ENCODE peak calls at places on chromosomes 12 and 14, in ten cellular contexts. V is spleen, L is brain microvascular endothelial cell, F is tibial nerve, Q is K562, B is adrenal gland, E is heart left ventricle, O is cardiac muscle cell, N is uterus, S is upper lobe of right lung. M is an unnamed sample. For H3K27me3, the result is how much of the 10 kb centered on the place peaks cover.

GRCh38 chr14:101562659-101563351 is 1.5 kb downstream of the DIO3 start:
- DNase-seq in V (peak), F (no peak), L (no peak), E (no peak), N (no peak), B (no peak), S (no peak), Q (no peak), O (no peak), M (no peak)

GRCh38 chr12:662541-663292 is 528 bp downstream of the NINJ2 start:
- DNase-seq in E (no peak), Q (no peak), B (no peak), N (no peak), S (no peak), F (no peak), L (no peak), V (no peak), O (peak), M (no peak)

GRCh38 chr14:56487090-56487667 is 92.4 kb upstream of the TMEM260 start:
- DNase-seq in F (no peak), E (no peak), N (no peak), Q (no peak), B (no peak), L (no peak), V (no peak), O (peak), S (no peak), M (no peak)

GRCh38 chr12:119669744-119670472 is 2.0 kb downstream of the PRKAB1 start:
- DNase-seq in L (no peak), S (peak), F (no peak), O (no peak), N (no peak), E (no peak), Q (no peak), V (no peak), B (no peak), M (no peak)

GRCh38 chr12:94220804-94221203 is 72.4 kb downstream of the PLXNC1 start:
- DNase-seq in E (no peak), V (no peak), B (no peak), F (no peak), O (no peak), L (no peak), Q (no peak), S (no peak), N (no peak), M (no peak)

GRCh38 chr12:124524231-124524925 is 43.0 kb downstream of the NCOR2 start:
- DNase-seq in N (no peak), S (no peak), F (no peak), V (no peak), B (no peak), Q (no peak), E (no peak), L (peak), O (peak), M (no peak)

GRCh38 chr12:107584523-107584922 is 101.1 kb upstream of the PWP1 start:
- DNase-seq in F (no peak), N (no peak), V (no peak), B (no peak), S (no peak), Q (no peak), L (no peak), E (no peak), O (no peak), M (no peak)

GRCh38 chr14:103188691-103189480 is 65.6 kb downstream of the TNFAIP2 start:
- DNase-seq in L (no peak), N (peak), S (peak), V (no peak), F (no peak), B (peak), O (peak), Q (no peak), E (peak), M (peak)

GRCh38 chr12:6638305-6638704 is 2.5 kb upstream of the LPAR5 start:
- DNase-seq in Q (no peak), V (peak), L (no peak), S (no peak), E (peak), O (no peak), N (no peak), F (no peak), B (no peak), M (no peak)

GRCh38 chr12:55698241-55698955 is 9.3 kb downstream of the ITGA7 start:
- DNase-seq in O (no peak), Q (no peak), S (peak), F (no peak), V (peak), B (no peak), E (no peak), N (no peak), L (no peak), M (peak)

GRCh38 chr12:132610051-132610759 is at the start of gene LRCOL1:
- DNase-seq in V (no peak), B (no peak), N (no peak), O (peak), S (peak), L (peak), E (peak), Q (no peak), F (no peak), M (no peak)

GRCh38 chr12:43579240-43579639 is 27.2 kb upstream of the ADAMTS20 start:
- DNase-seq in L (no peak), S (no peak), V (no peak), Q (no peak), O (no peak), B (no peak), N (no peak), E (no peak), F (no peak), M (no peak)

GRCh38 chr14:75531660-75532317 is 9.5 kb downstream of the BATF start:
- DNase-seq in S (no peak), O (no peak), E (no peak), F (no peak), Q (no peak), V (no peak), L (no peak), B (no peak), N (no peak), M (no peak)

GRCh38 chr14:91323031-91323430 is 78.5 kb upstream of the GPR68 start:
- DNase-seq in E (no peak), N (no peak), S (no peak), L (no peak), F (no peak), Q (no peak), V (peak), O (no peak), B (no peak), M (no peak)

GRCh38 chr12:2813214-2813554 is 716 bp downstream of the ITFG2 start:
- DNase-seq in S (no peak), L (no peak), V (no peak), O (no peak), N (no peak), Q (no peak), E (no peak), B (no peak), F (no peak), M (no peak)

GRCh38 chr12:45703942-45704341 is 25.6 kb upstream of the ARID2 start:
- DNase-seq in B (no peak), E (no peak), S (no peak), O (no peak), L (no peak), Q (no peak), V (no peak), N (no peak), F (no peak), M (no peak)

GRCh38 chr12:30973830-30974229 is 47.3 kb downstream of the TSPAN11 start:
- DNase-seq in V (no peak), B (no peak), Q (no peak), O (no peak), S (no peak), F (no peak), N (no peak), E (no peak), L (no peak), M (no peak)

GRCh38 chr12:124480469-124481256 is 86.7 kb downstream of the NCOR2 start:
- DNase-seq in E (peak), Q (peak), N (peak), S (no peak), B (peak), V (peak), L (peak), O (peak), F (no peak), M (peak)

GRCh38 chr14:90815567-90815816 is 738 bp downstream of the TTC7B start:
- DNase-seq in Q (no peak), L (no peak), F (no peak), S (no peak), V (no peak), B (no peak), N (no peak), O (no peak), E (no peak), M (no peak)

GRCh38 chr14:92914087-92914656 is 8.8 kb upstream of the CHGA start:
- DNase-seq in Q (peak), S (no peak), E (peak), L (no peak), N (no peak), O (peak), V (no peak), F (no peak), B (no peak), M (no peak)

GRCh38 chr14:88962356-88962755 is 137.9 kb downstream of the TTC8 start:
- DNase-seq in F (no peak), O (peak), N (no peak), B (no peak), E (no peak), Q (no peak), V (no peak), S (no peak), L (no peak), M (no peak)

GRCh38 chr12:70267550-70267949 is 24.3 kb downstream of the CNOT2 start:
- DNase-seq in E (no peak), N (no peak), O (peak), B (no peak), Q (no peak), S (no peak), V (no peak), F (no peak), L (no peak), M (no peak)

GRCh38 chr12:113189361-113189760 is 3.8 kb downstream of the RITA1 start:
- DNase-seq in O (no peak), S (no peak), F (no peak), L (no peak), V (no peak), Q (no peak), E (no peak), N (no peak), B (no peak), M (no peak)

GRCh38 chr14:67728258-67728657 is 26.6 kb downstream of the RDH12 start:
- DNase-seq in L (no peak), N (no peak), O (no peak), B (no peak), Q (no peak), F (no peak), E (no peak), S (no peak), V (no peak), M (no peak)

GRCh38 chr14:68583527-68584275 is 209.2 kb downstream of the ZFP36L1 start:
- DNase-seq in S (peak), O (no peak), F (no peak), N (no peak), L (no peak), V (no peak), E (no peak), B (no peak), Q (no peak), M (no peak)

GRCh38 chr14:49692895-49693737 is at the start of gene KLHDC1:
- DNase-seq in L (peak), F (peak), N (peak), Q (peak), O (peak), V (peak), E (peak), B (peak), S (peak), M (peak)

GRCh38 chr12:56629459-56630179 is 507 bp downstream of the BAZ2A start:
- DNase-seq in E (no peak), B (peak), F (no peak), N (peak), O (peak), Q (peak), S (peak), V (no peak), L (no peak), M (no peak)

GRCh38 chr14:100528962-100529560 is 58.2 kb downstream of the BEGAIN start:
- DNase-seq in B (no peak), E (no peak), V (peak), N (no peak), O (no peak), Q (no peak), L (no peak), S (peak), F (no peak), M (no peak)

GRCh38 chr14:61474021-61474420 is 152.6 kb downstream of the PRKCH start:
- DNase-seq in B (no peak), E (no peak), F (no peak), V (no peak), N (no peak), L (no peak), O (no peak), Q (no peak), S (no peak), M (no peak)

DNA sequence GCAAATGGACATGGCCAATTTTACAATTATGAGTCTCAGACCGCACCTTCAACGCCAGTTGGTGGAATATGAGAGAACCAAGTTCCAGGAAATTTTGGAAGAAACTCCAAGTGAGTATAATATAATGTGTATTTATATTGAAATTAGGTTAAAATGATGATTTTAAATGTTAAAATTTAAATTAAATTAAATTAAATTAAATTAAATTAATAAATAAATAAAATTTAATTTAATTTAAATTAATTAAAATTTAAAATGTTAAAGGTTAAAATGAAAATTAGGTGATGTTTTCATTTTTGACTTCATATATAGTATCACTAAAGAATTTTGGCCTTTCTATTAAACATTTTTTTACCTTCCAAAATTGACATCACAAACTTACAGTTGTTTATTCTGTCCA is 21.0 kb downstream of the TCP11L2 start:
- DNase-seq in Q (no peak), S (no peak), F (no peak), V (no peak), N (no peak), B (no peak), L (no peak), E (no peak), O (no peak), M (no peak)
- H3K27me3 ChIP-seq in Q (under half), S (under half), F (under half), V (under half), N (under half), B (under half), L (under half), E (under half), O (under half), M (under half)

GRCh38 chr12:48681738-48682532 is at the start of gene KANSL2:
- DNase-seq in V (peak), N (peak), L (peak), F (peak), B (peak), O (peak), S (peak), Q (peak), E (peak), M (peak)

GRCh38 chr12:48680861-48681260 is 1.2 kb downstream of the KANSL2 start:
- DNase-seq in O (no peak), S (no peak), Q (no peak), L (no peak), F (no peak), B (no peak), V (no peak), E (no peak), N (no peak), M (no peak)

GRCh38 chr12:48681416-48681737 is 661 bp downstream of the KANSL2 start:
- DNase-seq in S (no peak), V (no peak), N (no peak), E (no peak), O (peak), L (peak), B (no peak), Q (no peak), F (peak), M (no peak)

GRCh38 chr12:48678561-48679185 is 3.4 kb downstream of the KANSL2 start:
- DNase-seq in L (no peak), E (no peak), Q (no peak), B (no peak), N (no peak), V (no peak), O (peak), S (no peak), F (no peak), M (no peak)

DNA sequence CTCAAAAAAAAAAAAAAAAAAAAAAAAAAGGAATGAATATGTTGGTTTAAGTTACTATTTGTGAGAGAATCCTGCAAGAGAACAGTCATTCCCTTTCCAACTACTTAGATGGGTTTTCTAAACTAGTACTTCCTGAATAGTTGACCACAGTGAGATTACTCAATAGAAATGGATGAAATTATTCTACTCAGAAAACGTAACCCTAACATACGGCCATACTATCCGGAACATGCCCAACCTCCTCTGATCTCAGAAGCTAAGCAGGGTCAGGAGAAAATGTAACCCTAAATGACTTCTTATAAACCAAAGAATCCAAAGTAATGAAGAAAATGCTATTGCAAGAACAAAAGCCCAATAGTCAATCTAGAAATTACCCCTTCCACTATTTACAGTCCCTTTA is 4.3 kb downstream of the KANSL2 start:
- DNase-seq in F (no peak), L (no peak), O (peak), S (no peak), E (no peak), Q (no peak), N (no peak), V (no peak), B (no peak), M (no peak)
- TF ChIP-seq CTCF in F (no peak), L (no peak), O (no peak), S (no peak), E (no peak), Q (no peak), N (no peak), V (no peak), B (no peak), M (no peak)

GRCh38 chr12:128959931-128960330 is 106.7 kb downstream of the GLT1D1 start:
- DNase-seq in L (no peak), B (no peak), Q (no peak), S (no peak), O (no peak), E (no peak), F (no peak), V (no peak), N (no peak), M (no peak)
- H3K27me3 ChIP-seq in L (under half), B (under half), Q (under half), S (under half), O (under half), E (under half), F (under half), V (under half), N (under half), M (under half)

DNA sequence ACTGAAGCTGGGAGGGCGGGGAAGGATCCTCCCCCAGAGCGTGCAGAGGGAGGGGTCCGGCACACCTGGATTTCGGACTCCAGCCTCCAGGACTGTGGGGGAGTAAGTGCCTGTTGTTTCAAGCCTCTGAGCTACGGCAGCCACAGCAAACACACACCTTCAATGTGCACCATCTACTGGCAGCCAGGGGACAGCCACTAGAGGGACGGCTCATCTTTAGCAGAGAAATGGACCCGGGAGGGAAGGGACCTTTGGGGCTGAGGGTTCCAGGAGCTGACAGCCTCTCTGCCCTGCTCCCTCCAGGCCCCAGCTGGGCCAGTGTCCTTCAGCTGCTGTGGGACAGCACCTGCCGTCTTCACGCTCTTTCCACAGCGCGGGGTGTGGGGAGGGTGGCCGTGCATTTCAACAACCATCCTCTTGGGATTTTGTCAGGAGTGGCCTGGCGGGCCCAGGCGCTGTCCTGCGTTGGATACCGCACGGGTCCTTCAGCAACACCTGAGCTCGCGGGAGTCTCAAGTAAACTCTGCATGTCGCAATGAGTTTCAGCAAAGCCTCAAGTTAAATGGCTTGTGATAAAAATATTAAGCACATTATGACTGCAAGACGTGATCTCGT is 209.2 kb upstream of the C14orf180 start:
- DNase-seq in Q (no peak), O (no peak), F (no peak), S (no peak), B (peak), L (no peak), E (peak), N (no peak), V (no peak), M (no peak)
- TF ChIP-seq CTCF in Q (peak), O (no peak), F (no peak), S (peak), B (peak), L (peak), E (peak), N (no peak), V (no peak), M (peak)